ENCODE peak calls at places on chromosomes 7 and 10, in seven cellular contexts. V is activated gamma-delta T cell; F is DMS53; L is Jurkat, Clone E6-1; Z is fibroblast of gingiva; W is activated CD4-positive, alpha-beta T cell treated with anti-CD3 and anti-CD28 coated beads for 24 hours; E is left cardiac atrium. J is an unnamed sample.

GRCh38 chr7:70595741-70596574 is 536.0 kb upstream of the GALNT17 start:
- DNase-seq in V (peak; percentile 17), F (no peak), L (no peak), Z (no peak), W (no peak), E (no peak), J (no peak)

GRCh38 chr7:50349963-50350944 is 45.7 kb downstream of the IKZF1 start:
- DNase-seq in V (peak; percentile 33), F (no peak), L (no peak), Z (no peak), W (peak; percentile 73), E (no peak), J (no peak)

GRCh38 chr10:48480397-48481374 is 124.2 kb downstream of the ARHGAP22 start:
- DNase-seq in V (no peak), F (no peak), L (no peak), Z (no peak), W (no peak), E (peak; percentile 22), J (peak; percentile 73)

GRCh38 chr10:114623661-114624294 is 34.3 kb downstream of the ABLIM1 start:
- DNase-seq in V (no peak), F (peak; percentile 78), L (no peak), Z (peak; percentile 89), W (no peak), E (no peak), J (no peak)

GRCh38 chr10:19719320-19719719 is 96.9 kb upstream of the PLXDC2 start:
- DNase-seq in V (no peak), F (peak; percentile 38), L (no peak), Z (peak; percentile 98), W (no peak), E (no peak), J (no peak)

GRCh38 chr7:81769891-81770818 is at the start of gene HGF:
- DNase-seq in V (no peak), F (no peak), L (no peak), Z (peak; percentile 79), W (no peak), E (peak; percentile 81), J (no peak)

GRCh38 chr7:27174077-27175004 is at the start of gene HOXA10:
- DNase-seq in V (no peak), F (no peak), L (no peak), Z (no peak), W (no peak), E (no peak), J (no peak)

GRCh38 chr7:104371216-104371796 is 42.9 kb downstream of the LHFPL3 start:
- DNase-seq in V (no peak), F (no peak), L (no peak), Z (no peak), W (no peak), E (no peak), J (no peak)

GRCh38 chr7:48114115-48114514 is 25.1 kb downstream of the UPP1 start:
- DNase-seq in V (no peak), F (no peak), L (no peak), Z (no peak), W (no peak), E (no peak), J (peak; percentile 81)

GRCh38 chr10:125985557-125986246 is 89.3 kb downstream of the FANK1 start:
- DNase-seq in V (no peak), F (no peak), L (no peak), Z (no peak), W (no peak), E (no peak), J (no peak)

GRCh38 chr10:85786401-85786899 is 580.1 kb downstream of the GRID1 start:
- DNase-seq in V (no peak), F (peak; percentile 65), L (no peak), Z (no peak), W (no peak), E (no peak), J (no peak)

GRCh38 chr10:79608505-79609375 is 2.0 kb upstream of the SFTPA1 start:
- DNase-seq in V (no peak), F (peak; percentile 63), L (peak; percentile 38), Z (no peak), W (peak; percentile 7), E (peak; percentile 31), J (no peak)

GRCh38 chr10:72272689-72273409 is 875 bp upstream of the DDIT4 start:
- DNase-seq in V (peak; percentile 20), F (peak; percentile 90), L (no peak), Z (peak; percentile 99), W (no peak), E (peak; percentile 94), J (peak; percentile 97)

J was measured in osteocyte.